ENCODE peak calls at places on chromosome 1, in ten cellular contexts. Z is AG08396, U is RCC 7860, D is NCI-H2171, B is transverse colon, V is RPMI7951, I is tibial artery, L is A172, P is testis, S is stromal cell of bone marrow. F is an unnamed sample.
A peak's percentile ranks its signal among the peaks of the same experiment; 100 is the strongest.

GRCh38 chr1:175804556-175804955 is 61.2 kb upstream of the TNR start:
- DNase-seq in P (no peak), D (no peak), I (no peak), Z (no peak), L (no peak), B (no peak), S (peak; percentile 4), V (peak; percentile 4), U (no peak), F (no peak)

GRCh38 chr1:244599937-244600350 is 53.0 kb upstream of the DESI2 start:
- DNase-seq in P (no peak), V (peak; percentile 80), I (peak; percentile 35), D (no peak), L (peak; percentile 96), B (peak; percentile 12), S (peak; percentile 93), Z (peak; percentile 84), U (peak; percentile 83), F (peak; percentile 21)

GRCh38 chr1:153506831-153507413 is 28.9 kb downstream of the S100A6 start:
- DNase-seq in U (peak; percentile 85), V (peak; percentile 92), S (peak; percentile 92), L (peak; percentile 93), D (no peak), B (peak; percentile 67), P (peak; percentile 91), Z (peak; percentile 88), I (peak; percentile 88), F (no peak)

GRCh38 chr1:116966791-116967190 is 34.8 kb upstream of the CD101 start:
- DNase-seq in I (no peak), V (no peak), B (no peak), L (no peak), P (no peak), D (no peak), Z (no peak), U (no peak), S (peak; percentile 69), F (no peak)

GRCh38 chr1:112674440-112674985 is at the start of gene MOV10:
- DNase-seq in U (peak; percentile 69), P (peak; percentile 67), B (peak; percentile 73), V (peak; percentile 79), D (peak; percentile 16), L (peak; percentile 60), I (peak; percentile 70), S (peak; percentile 44), Z (peak; percentile 75), F (peak; percentile 45)

GRCh38 chr1:203291201-203292096 is 13.9 kb upstream of the BTG2 start:
- DNase-seq in Z (no peak), B (peak; percentile 85), V (no peak), D (no peak), P (peak; percentile 66), U (no peak), S (no peak), L (no peak), I (peak; percentile 42), F (no peak)

GRCh38 chr1:209823143-209824041 is 4.4 kb upstream of the UTP25 start:
- DNase-seq in L (peak; percentile 73), D (peak; percentile 32), S (peak; percentile 52), B (no peak), U (peak; percentile 43), Z (peak; percentile 57), I (no peak), P (no peak), V (peak; percentile 57), F (peak; percentile 64)

GRCh38 chr1:3323791-3324703 is 130.4 kb upstream of the ARHGEF16 start:
- DNase-seq in U (no peak), L (no peak), S (no peak), Z (no peak), B (no peak), P (no peak), V (no peak), I (no peak), D (no peak), F (no peak)

GRCh38 chr1:212260557-212261342 is 24.5 kb upstream of the PPP2R5A start:
- DNase-seq in Z (no peak), B (no peak), S (no peak), L (peak; percentile 77), I (no peak), V (no peak), U (peak; percentile 71), P (no peak), D (no peak), F (no peak)